ENCODE peak calls at places on chromosomes 5 and 9, in five cellular contexts. U, L, X, P and G are unnamed samples.

GRCh38 chr5:172433071-172433470 is 21.3 kb downstream of the SH3PXD2B start:
- DNase-seq in U (no peak), L (no peak), X (no peak), P (no peak), G (no peak)

GRCh38 chr5:31911291-31912265 is 262.5 kb downstream of the GOLPH3 start:
- DNase-seq in X (no peak), P (peak), L (peak), U (no peak), G (peak)

GRCh38 chr5:44952376-44952775 is 143.6 kb downstream of the MRPS30 start:
- DNase-seq in U (no peak), L (no peak), X (no peak), P (peak), G (peak)

GRCh38 chr9:32627394-32627954 is 8.0 kb downstream of the TAF1L start:
- DNase-seq in L (no peak), X (no peak), P (peak), U (no peak), G (no peak)

GRCh38 chr5:124902097-124902821 is 155.8 kb upstream of the ZNF608 start:
- DNase-seq in L (no peak), P (peak), X (no peak), U (no peak), G (peak)

GRCh38 chr5:168286386-168286785 is 5.1 kb upstream of the WWC1 start:
- DNase-seq in L (no peak), U (no peak), X (no peak), P (no peak), G (no peak)

GRCh38 chr9:14111670-14112069 is 202.3 kb downstream of the NFIB start:
- DNase-seq in L (no peak), X (no peak), U (no peak), P (no peak), G (peak)

GRCh38 chr9:36855443-36856315 is 178.4 kb downstream of the PAX5 start:
- DNase-seq in U (no peak), P (peak), X (no peak), L (no peak), G (no peak)

GRCh38 chr9:105245720-105246161 is 1.3 kb downstream of the SLC44A1 start:
- DNase-seq in X (no peak), L (no peak), P (no peak), U (no peak), G (no peak)

GRCh38 chr9:88742483-88742882 is 207.5 kb downstream of the NXNL2 start:
- DNase-seq in U (no peak), L (no peak), X (peak), P (no peak), G (peak)

GRCh38 chr9:89684218-89684617 is 79.4 kb downstream of the GADD45G start:
- DNase-seq in U (no peak), L (no peak), P (no peak), X (no peak), G (no peak)

GRCh38 chr5:16665611-16666010 is 48.8 kb upstream of the RETREG1 start:
- DNase-seq in P (no peak), U (no peak), L (no peak), X (no peak), G (no peak)

GRCh38 chr9:111961011-111961410 is 64.4 kb downstream of the UGCG start:
- DNase-seq in U (no peak), P (peak), X (peak), L (no peak), G (no peak)

GRCh38 chr9:34650816-34651215 is 1.2 kb upstream of the IL11RA start:
- DNase-seq in U (no peak), P (no peak), X (no peak), L (no peak), G (peak)

GRCh38 chr9:132472199-132472598 is 62.2 kb downstream of the CFAP77 start:
- DNase-seq in L (no peak), X (no peak), U (no peak), P (peak), G (no peak)

GRCh38 chr5:6399978-6400910 is 21.9 kb upstream of the MED10 start:
- DNase-seq in P (peak), U (peak), X (no peak), L (no peak), G (peak)

GRCh38 chr9:129826344-129826743 is 2.4 kb upstream of the TOR1A start:
- DNase-seq in P (no peak), X (no peak), L (no peak), U (no peak), G (no peak)

GRCh38 chr9:676780-677458 is 164.6 kb upstream of the DMRT1 start:
- DNase-seq in X (no peak), P (peak), U (no peak), L (no peak), G (no peak)

GRCh38 chr9:108041551-108041950 is 552.0 kb upstream of the KLF4 start:
- DNase-seq in X (peak), P (peak), L (no peak), U (no peak), G (peak)

GRCh38 chr5:139638090-139638735 is 9.9 kb upstream of the CXXC5 start:
- DNase-seq in X (peak), L (peak), U (peak), P (no peak), G (no peak)

GRCh38 chr9:134318481-134318891 is 7.8 kb upstream of the RXRA start:
- DNase-seq in X (peak), P (no peak), L (peak), U (no peak), G (no peak)

GRCh38 chr5:75331095-75332090 is 5.6 kb upstream of the HMGCR start:
- DNase-seq in L (no peak), P (no peak), U (no peak), X (no peak), G (no peak)

GRCh38 chr9:135951889-135952663 is 9.1 kb downstream of the UBAC1 start:
- DNase-seq in X (no peak), P (peak), U (no peak), L (no peak), G (peak)

GRCh38 chr9:109369285-109369684 is 48.4 kb upstream of the EPB41L4B start:
- DNase-seq in P (peak), X (no peak), U (no peak), L (no peak), G (no peak)

GRCh38 chr9:133981958-133982681 is 10.0 kb downstream of the VAV2 start:
- DNase-seq in X (peak), L (peak), P (no peak), U (no peak), G (no peak)

GRCh38 chr9:16191237-16191636 is 638.4 kb downstream of the CCDC171 start:
- DNase-seq in L (no peak), U (no peak), X (peak), P (no peak), G (no peak)

GRCh38 chr9:2486988-2487387 is 134.6 kb upstream of the VLDLR start:
- DNase-seq in U (no peak), X (no peak), L (no peak), P (no peak), G (no peak)

GRCh38 chr9:99824378-99825157 is 2.9 kb downstream of the NR4A3 start:
- DNase-seq in L (peak), P (peak), X (peak), U (no peak), G (no peak)
- TF ChIP-seq CTCF in L (peak), P (peak), X (peak), U (peak), G (peak)

GRCh38 chr9:83977196-83977595 is 2.8 kb downstream of the HNRNPK start:
- DNase-seq in X (no peak), P (no peak), U (no peak), L (no peak), G (no peak)
- H3K4me3 ChIP-seq in X (peak), P (peak), U (peak), L (peak), G (peak)

GRCh38 chr5:177393206-177393765 is 7.2 kb downstream of the PFN3 start:
- DNase-seq in L (no peak), X (peak), U (no peak), P (no peak), G (no peak)
- TF ChIP-seq CTCF in L (no peak), X (no peak), U (no peak), P (no peak), G (no peak)

GRCh38 chr9:10403283-10403682 is 209.5 kb downstream of the PTPRD start:
- DNase-seq in P (no peak), X (no peak), L (no peak), U (no peak), G (no peak)
- H3K4me3 ChIP-seq in P (no peak), X (no peak), L (no peak), U (no peak), G (no peak)